ENCODE peak calls at places on chromosome 14, in four cellular contexts. One of them, this sample, is unnamed.
A peak's percentile ranks its signal among the peaks of the same experiment; 100 is the strongest.

GRCh38 chr14:95953111-95953724 is 76.6 kb downstream of the TUNAR start:
- DNase-seq in A549: no peak
- DNase-seq in GM12878: no peak
- DNase-seq in K562: no peak
- DNase-seq in this sample: no peak

GRCh38 chr14:78363008-78363407 is 192.8 kb downstream of the NRXN3 start:
- DNase-seq in A549: no peak
- DNase-seq in GM12878: no peak
- DNase-seq in K562: no peak
- DNase-seq in this sample: no peak

GRCh38 chr14:93337143-93337753 is 4.4 kb upstream of the BTBD7 start:
- DNase-seq in A549: no peak
- DNase-seq in GM12878: no peak
- DNase-seq in K562: no peak
- DNase-seq in this sample: no peak

GRCh38 chr14:75559451-75560187 is 18.8 kb upstream of the FLVCR2 start:
- DNase-seq in A549: peak; percentile 43
- DNase-seq in GM12878: no peak
- DNase-seq in K562: no peak
- DNase-seq in this sample: no peak

GRCh38 chr14:27845241-27845850 is 921.2 kb upstream of the FOXG1 start:
- DNase-seq in A549: no peak
- DNase-seq in GM12878: no peak
- DNase-seq in K562: peak; percentile 31
- DNase-seq in this sample: no peak

GRCh38 chr14:77306406-77307098 is 14.1 kb downstream of the POMT2 start:
- DNase-seq in A549: no peak
- DNase-seq in GM12878: no peak
- DNase-seq in K562: no peak
- DNase-seq in this sample: no peak

GRCh38 chr14:95527392-95528002 is 7.4 kb upstream of the GLRX5 start:
- DNase-seq in A549: no peak
- DNase-seq in GM12878: no peak
- DNase-seq in K562: no peak
- DNase-seq in this sample: peak; percentile 36

GRCh38 chr14:99602054-99602787 is 1.8 kb downstream of the CCDC85C start:
- DNase-seq in A549: no peak
- DNase-seq in GM12878: no peak
- DNase-seq in K562: no peak
- DNase-seq in this sample: peak; percentile 31

GRCh38 chr14:75147423-75148071 is 20.7 kb upstream of the NEK9 start:
- DNase-seq in A549: no peak
- DNase-seq in GM12878: no peak
- DNase-seq in K562: no peak
- DNase-seq in this sample: peak; percentile 97

GRCh38 chr14:92651106-92651792 is 97.2 kb downstream of the LGMN start:
- DNase-seq in A549: no peak
- DNase-seq in GM12878: peak; percentile 76
- DNase-seq in K562: no peak
- DNase-seq in this sample: no peak

GRCh38 chr14:91861091-91861490 is 6.2 kb downstream of the TC2N start:
- DNase-seq in A549: no peak
- DNase-seq in GM12878: no peak
- DNase-seq in K562: no peak
- DNase-seq in this sample: no peak

GRCh38 chr14:38828183-38828877 is 274.7 kb downstream of the SEC23A start:
- DNase-seq in A549: no peak
- DNase-seq in GM12878: no peak
- DNase-seq in K562: no peak
- DNase-seq in this sample: no peak

DNA sequence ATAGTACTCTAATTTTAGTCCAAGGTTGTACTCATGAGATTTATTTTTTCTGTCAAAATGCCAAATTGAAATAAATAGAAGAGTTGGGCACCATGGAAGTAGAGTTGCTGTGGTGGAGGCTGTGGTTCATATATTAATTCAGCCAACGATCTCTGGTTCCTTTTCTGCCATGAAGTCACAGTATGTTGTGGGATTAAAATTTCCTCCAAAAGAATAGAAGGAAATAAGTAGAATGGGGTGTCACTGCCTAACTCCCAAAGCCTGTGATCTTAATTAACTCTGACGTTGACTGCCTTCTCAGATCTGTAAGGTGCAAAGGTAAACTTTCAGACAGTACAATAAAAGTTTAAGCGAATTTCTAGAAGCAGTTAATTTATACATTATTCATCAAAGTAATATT is 37.6 kb upstream of the FBXO34 start:
- DNase-seq in A549: no peak
- DNase-seq in GM12878: no peak
- DNase-seq in K562: no peak
- DNase-seq in this sample: no peak
- TF ChIP-seq POLR2AphosphoS2 in A549: no peak
- TF ChIP-seq POLR2AphosphoS2 in GM12878: no peak
- TF ChIP-seq POLR2AphosphoS2 in K562: no peak
- TF ChIP-seq POLR2AphosphoS2 in this sample: no peak

DNA sequence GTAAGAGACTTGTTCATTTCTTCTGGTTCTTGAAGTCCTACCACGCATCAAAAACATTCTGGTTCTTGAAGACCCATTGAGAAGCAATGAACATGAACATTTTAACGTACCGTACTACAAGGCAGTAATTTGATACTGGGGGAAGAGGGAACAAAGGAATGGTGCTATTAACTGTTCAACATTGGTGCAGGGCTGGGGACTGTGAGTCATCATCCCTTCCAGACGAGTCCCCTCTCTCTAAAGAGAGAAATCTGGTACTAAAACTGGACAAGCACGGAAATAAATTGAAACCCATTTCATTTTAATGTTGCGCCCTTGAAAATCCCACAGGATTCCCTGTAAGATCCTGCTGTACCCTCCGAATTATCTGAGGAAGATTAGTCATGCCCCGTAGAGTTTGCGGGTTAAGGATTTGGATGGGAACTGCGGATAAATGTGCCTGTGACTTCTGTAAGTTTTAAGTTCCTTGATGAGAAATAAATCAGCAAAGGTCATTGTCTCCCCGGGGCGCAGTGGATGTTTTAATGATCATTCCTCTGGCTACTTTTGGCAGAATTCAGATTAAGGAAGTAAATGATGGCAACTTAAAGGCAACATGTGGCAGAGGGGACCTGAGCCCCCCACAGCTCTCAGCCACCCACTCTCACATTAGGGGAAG is 78.6 kb downstream of the KCNK13 start:
- DNase-seq in A549: no peak
- DNase-seq in GM12878: no peak
- DNase-seq in K562: no peak
- DNase-seq in this sample: no peak
- TF ChIP-seq POLR2AphosphoS2 in A549: no peak
- TF ChIP-seq POLR2AphosphoS2 in GM12878: no peak
- TF ChIP-seq POLR2AphosphoS2 in K562: no peak
- TF ChIP-seq POLR2AphosphoS2 in this sample: no peak

DNA sequence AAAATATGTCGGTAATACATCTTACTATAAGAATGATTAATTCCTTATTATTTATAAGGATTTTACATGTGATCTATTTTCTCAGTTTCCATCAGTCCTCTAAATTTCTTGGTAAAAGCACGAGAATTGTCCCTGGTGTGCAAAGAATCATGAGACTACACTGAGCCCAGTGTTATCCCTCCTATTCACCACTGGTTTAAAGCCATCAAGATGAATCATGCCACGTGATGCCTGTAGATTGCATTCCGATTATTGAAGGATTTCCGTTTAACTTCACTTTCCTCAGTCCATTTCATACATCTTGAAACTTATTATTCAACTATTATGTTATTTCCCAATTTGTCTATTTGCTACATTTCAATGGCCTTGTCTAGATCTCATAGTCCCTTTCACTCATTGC is 601.9 kb downstream of the GALC start:
- DNase-seq in A549: no peak
- DNase-seq in GM12878: no peak
- DNase-seq in K562: no peak
- DNase-seq in this sample: no peak
- TF ChIP-seq POLR2AphosphoS2 in A549: no peak
- TF ChIP-seq POLR2AphosphoS2 in GM12878: no peak
- TF ChIP-seq POLR2AphosphoS2 in K562: no peak
- TF ChIP-seq POLR2AphosphoS2 in this sample: no peak

DNA sequence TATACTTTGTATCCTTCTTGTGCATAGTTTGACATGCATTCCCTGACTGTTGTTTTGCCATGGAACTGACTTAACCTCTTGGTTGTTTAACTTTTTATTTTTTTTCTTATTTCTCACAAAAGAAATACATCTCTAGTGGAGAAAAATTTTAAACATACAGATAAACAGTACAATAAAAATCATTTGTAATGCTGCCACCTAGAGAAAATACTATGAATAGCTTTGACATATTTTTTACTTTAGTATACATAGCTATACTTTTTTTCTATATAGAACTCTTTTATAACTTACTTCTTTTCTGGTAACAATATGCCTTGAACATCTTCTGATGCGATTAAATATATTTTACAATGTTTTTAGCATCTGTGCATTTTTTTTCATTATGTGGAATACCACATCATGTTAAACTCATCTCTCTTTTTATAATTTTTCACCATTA is 184.5 kb downstream of the AKAP6 start:
- DNase-seq in A549: no peak
- DNase-seq in GM12878: no peak
- DNase-seq in K562: no peak
- DNase-seq in this sample: no peak
- TF ChIP-seq POLR2AphosphoS2 in A549: no peak
- TF ChIP-seq POLR2AphosphoS2 in GM12878: no peak
- TF ChIP-seq POLR2AphosphoS2 in K562: no peak
- TF ChIP-seq POLR2AphosphoS2 in this sample: no peak

GRCh38 chr14:69886843-69887242 is 7.6 kb downstream of the SMOC1 start:
- DNase-seq in A549: no peak
- DNase-seq in GM12878: no peak
- DNase-seq in K562: no peak
- DNase-seq in this sample: no peak
- TF ChIP-seq POLR2AphosphoS2 in A549: no peak
- TF ChIP-seq POLR2AphosphoS2 in GM12878: no peak
- TF ChIP-seq POLR2AphosphoS2 in K562: no peak
- TF ChIP-seq POLR2AphosphoS2 in this sample: no peak

GRCh38 chr14:88941414-88941813 is 117.0 kb downstream of the TTC8 start:
- DNase-seq in A549: no peak
- DNase-seq in GM12878: no peak
- DNase-seq in K562: no peak
- DNase-seq in this sample: no peak
- TF ChIP-seq POLR2AphosphoS2 in A549: no peak
- TF ChIP-seq POLR2AphosphoS2 in GM12878: no peak
- TF ChIP-seq POLR2AphosphoS2 in K562: no peak
- TF ChIP-seq POLR2AphosphoS2 in this sample: no peak

This sample was measured in HepG2.